ENCODE peak calls at places on chromosomes 7 and 10, in eight cellular contexts. One of them, this sample, is unnamed.
A peak's percentile ranks its signal among the peaks of the same experiment; 100 is the strongest.

GRCh38 chr7:94003446-94004023 is 620 bp downstream of the BET1 start:
- DNase-seq in HCT116: no peak
- DNase-seq in K562: no peak
- DNase-seq in endothelial cell of umbilical vein: no peak
- DNase-seq in GM23338: peak; percentile 21
- DNase-seq in HepG2: peak; percentile 45
- DNase-seq in H1: no peak
- DNase-seq in GM12878: no peak
- DNase-seq in this sample: no peak

GRCh38 chr10:124518366-124518765 is 56.7 kb downstream of the LHPP start:
- DNase-seq in H1: no peak
- DNase-seq in GM12878: no peak
- DNase-seq in GM23338: no peak
- DNase-seq in endothelial cell of umbilical vein: no peak
- DNase-seq in HCT116: no peak
- DNase-seq in HepG2: no peak
- DNase-seq in K562: no peak
- DNase-seq in this sample: no peak

GRCh38 chr10:24882047-24882698 is 70.2 kb downstream of the PRTFDC1 start:
- DNase-seq in HepG2: no peak
- DNase-seq in GM12878: peak; percentile 53
- DNase-seq in H1: no peak
- DNase-seq in K562: no peak
- DNase-seq in GM23338: no peak
- DNase-seq in endothelial cell of umbilical vein: peak; percentile 41
- DNase-seq in HCT116: no peak
- DNase-seq in this sample: peak; percentile 37

GRCh38 chr7:37247881-37248280 is 200.8 kb downstream of the ELMO1 start:
- DNase-seq in HepG2: no peak
- DNase-seq in GM12878: no peak
- DNase-seq in HCT116: no peak
- DNase-seq in endothelial cell of umbilical vein: peak; percentile 40
- DNase-seq in GM23338: peak; percentile 82
- DNase-seq in K562: no peak
- DNase-seq in H1: no peak
- DNase-seq in this sample: no peak

GRCh38 chr10:48684463-48684791 is 246 bp upstream of the WDFY4 start:
- DNase-seq in GM23338: no peak
- DNase-seq in H1: no peak
- DNase-seq in HCT116: no peak
- DNase-seq in HepG2: no peak
- DNase-seq in endothelial cell of umbilical vein: no peak
- DNase-seq in GM12878: no peak
- DNase-seq in K562: no peak
- DNase-seq in this sample: no peak

GRCh38 chr7:128701062-128701785 is 29.1 kb downstream of the GARIN1A start:
- DNase-seq in GM23338: peak; percentile 22
- DNase-seq in H1: no peak
- DNase-seq in HepG2: no peak
- DNase-seq in HCT116: peak; percentile 62
- DNase-seq in GM12878: no peak
- DNase-seq in K562: no peak
- DNase-seq in endothelial cell of umbilical vein: no peak
- DNase-seq in this sample: no peak

GRCh38 chr7:91264924-91265681 is 870 bp downstream of the FZD1 start:
- DNase-seq in HepG2: no peak
- DNase-seq in endothelial cell of umbilical vein: peak; percentile 72
- DNase-seq in GM12878: no peak
- DNase-seq in GM23338: peak; percentile 56
- DNase-seq in H1: no peak
- DNase-seq in HCT116: no peak
- DNase-seq in K562: peak; percentile 18
- DNase-seq in this sample: no peak

GRCh38 chr7:129607471-129608120 is 3.9 kb upstream of the NRF1 start:
- DNase-seq in H1: no peak
- DNase-seq in HCT116: no peak
- DNase-seq in endothelial cell of umbilical vein: peak; percentile 14
- DNase-seq in GM12878: no peak
- DNase-seq in K562: peak; percentile 78
- DNase-seq in GM23338: peak; percentile 82
- DNase-seq in HepG2: no peak
- DNase-seq in this sample: no peak

GRCh38 chr10:77409697-77410471 is 227.7 kb downstream of the KCNMA1 start:
- DNase-seq in endothelial cell of umbilical vein: no peak
- DNase-seq in HCT116: no peak
- DNase-seq in GM12878: no peak
- DNase-seq in H1: no peak
- DNase-seq in GM23338: no peak
- DNase-seq in K562: no peak
- DNase-seq in HepG2: no peak
- DNase-seq in this sample: no peak

GRCh38 chr7:112930787-112931186 is 140.6 kb upstream of the TMEM168 start:
- DNase-seq in HepG2: peak; percentile 60
- DNase-seq in H1: no peak
- DNase-seq in K562: no peak
- DNase-seq in HCT116: no peak
- DNase-seq in GM12878: no peak
- DNase-seq in GM23338: no peak
- DNase-seq in endothelial cell of umbilical vein: no peak
- DNase-seq in this sample: no peak

GRCh38 chr7:69395072-69395714 is 203.1 kb upstream of the AUTS2 start:
- DNase-seq in K562: no peak
- DNase-seq in HepG2: no peak
- DNase-seq in HCT116: no peak
- DNase-seq in GM23338: no peak
- DNase-seq in H1: no peak
- DNase-seq in endothelial cell of umbilical vein: no peak
- DNase-seq in GM12878: no peak
- DNase-seq in this sample: peak; percentile 83

GRCh38 chr10:82826132-82826531 is 951.1 kb downstream of the NRG3 start:
- DNase-seq in GM23338: no peak
- DNase-seq in HCT116: no peak
- DNase-seq in HepG2: no peak
- DNase-seq in GM12878: no peak
- DNase-seq in K562: no peak
- DNase-seq in H1: no peak
- DNase-seq in endothelial cell of umbilical vein: no peak
- DNase-seq in this sample: no peak

GRCh38 chr7:101432316-101432715 is 69.6 kb downstream of the COL26A1 start:
- DNase-seq in GM12878: no peak
- DNase-seq in HepG2: no peak
- DNase-seq in K562: no peak
- DNase-seq in endothelial cell of umbilical vein: no peak
- DNase-seq in GM23338: no peak
- DNase-seq in H1: no peak
- DNase-seq in HCT116: no peak
- DNase-seq in this sample: no peak

GRCh38 chr10:1109795-1110673 is 53.8 kb downstream of the WDR37 start:
- DNase-seq in GM23338: peak; percentile 92
- DNase-seq in HepG2: peak; percentile 73
- DNase-seq in GM12878: peak; percentile 53
- DNase-seq in K562: peak; percentile 73
- DNase-seq in H1: peak; percentile 69
- DNase-seq in endothelial cell of umbilical vein: peak; percentile 69
- DNase-seq in HCT116: peak; percentile 58
- DNase-seq in this sample: peak; percentile 42
- TF ChIP-seq POLR2AphosphoS5 in GM23338: no peak
- TF ChIP-seq POLR2AphosphoS5 in HepG2: no peak
- TF ChIP-seq POLR2AphosphoS5 in GM12878: no peak
- TF ChIP-seq POLR2AphosphoS5 in K562: no peak
- TF ChIP-seq POLR2AphosphoS5 in H1: no peak
- TF ChIP-seq POLR2AphosphoS5 in endothelial cell of umbilical vein: no peak
- TF ChIP-seq POLR2AphosphoS5 in HCT116: no peak
- TF ChIP-seq POLR2AphosphoS5 in this sample: no peak

GRCh38 chr7:151167197-151167911 is at the start of gene GBX1:
- DNase-seq in endothelial cell of umbilical vein: no peak
- DNase-seq in GM12878: no peak
- DNase-seq in HepG2: no peak
- DNase-seq in K562: peak; percentile 29
- DNase-seq in GM23338: peak; percentile 66
- DNase-seq in H1: no peak
- DNase-seq in HCT116: no peak
- DNase-seq in this sample: no peak
- TF ChIP-seq EZH2 in endothelial cell of umbilical vein: peak; percentile 100
- TF ChIP-seq EZH2 in GM12878: no peak
- TF ChIP-seq EZH2 in HepG2: no peak
- TF ChIP-seq EZH2 in K562: no peak
- TF ChIP-seq EZH2 in GM23338: no peak
- TF ChIP-seq EZH2 in H1: peak; percentile 69
- TF ChIP-seq EZH2 in HCT116: no peak
- TF ChIP-seq EZH2 in this sample: peak; percentile 95

DNA sequence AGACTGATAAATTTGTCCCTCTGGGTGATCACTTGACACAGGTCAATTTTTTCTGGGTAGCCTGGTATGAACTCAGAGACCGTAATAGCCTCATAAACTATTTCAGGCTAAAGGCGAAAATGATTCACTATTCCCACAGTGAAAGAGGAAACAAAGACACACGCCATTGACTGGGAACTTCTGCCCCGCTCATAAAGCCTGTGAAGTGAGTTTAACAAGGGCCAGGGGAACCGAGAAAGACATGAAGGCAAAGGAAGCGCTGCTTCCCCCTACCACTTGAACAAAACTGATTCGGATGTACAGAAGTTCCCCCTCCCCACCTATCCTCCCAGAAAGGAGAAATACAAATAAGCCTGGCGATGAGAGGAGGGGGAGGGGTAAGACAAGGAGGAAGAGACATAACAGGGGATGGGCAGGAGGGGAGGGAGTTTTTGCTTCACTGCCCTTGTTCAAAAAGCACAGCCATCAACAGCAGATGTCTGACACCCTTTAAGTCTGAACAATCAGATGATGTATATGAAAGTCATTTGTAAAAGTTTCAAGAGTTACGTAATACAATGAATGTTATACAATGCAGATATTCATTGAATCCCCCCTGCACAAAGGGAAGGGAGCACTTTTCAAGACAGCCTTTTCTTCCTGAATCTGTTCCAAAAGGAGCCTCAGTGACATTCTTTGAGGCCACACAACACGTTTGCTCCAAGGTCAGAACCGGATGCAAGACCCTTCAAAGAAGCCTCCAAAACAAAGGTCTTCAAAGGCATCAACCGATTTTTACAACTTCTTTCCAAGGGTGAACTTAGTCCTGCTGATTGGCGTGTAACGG is 734 bp downstream of the ABCB4 start:
- DNase-seq in K562: no peak
- DNase-seq in HepG2: no peak
- DNase-seq in endothelial cell of umbilical vein: peak; percentile 46
- DNase-seq in GM23338: peak; percentile 26
- DNase-seq in H1: no peak
- DNase-seq in HCT116: no peak
- DNase-seq in GM12878: peak; percentile 96
- DNase-seq in this sample: no peak
- TF ChIP-seq POLR2AphosphoS5 in K562: no peak
- TF ChIP-seq POLR2AphosphoS5 in HepG2: no peak
- TF ChIP-seq POLR2AphosphoS5 in endothelial cell of umbilical vein: no peak
- TF ChIP-seq POLR2AphosphoS5 in GM23338: no peak
- TF ChIP-seq POLR2AphosphoS5 in H1: no peak
- TF ChIP-seq POLR2AphosphoS5 in HCT116: no peak
- TF ChIP-seq POLR2AphosphoS5 in GM12878: peak; percentile 82
- TF ChIP-seq POLR2AphosphoS5 in this sample: no peak

GRCh38 chr7:122686360-122686878 is 12.5 kb downstream of the RNF133 start:
- DNase-seq in HepG2: no peak
- DNase-seq in GM12878: no peak
- DNase-seq in HCT116: no peak
- DNase-seq in H1: no peak
- DNase-seq in GM23338: peak; percentile 78
- DNase-seq in K562: no peak
- DNase-seq in endothelial cell of umbilical vein: no peak
- DNase-seq in this sample: no peak
- TF ChIP-seq EZH2 in HepG2: no peak
- TF ChIP-seq EZH2 in GM12878: no peak
- TF ChIP-seq EZH2 in HCT116: no peak
- TF ChIP-seq EZH2 in H1: no peak
- TF ChIP-seq EZH2 in GM23338: no peak
- TF ChIP-seq EZH2 in K562: no peak
- TF ChIP-seq EZH2 in endothelial cell of umbilical vein: no peak
- TF ChIP-seq EZH2 in this sample: no peak

GRCh38 chr7:73451780-73452398 is 18.3 kb downstream of the FZD9 start:
- DNase-seq in HepG2: peak; percentile 57
- DNase-seq in GM12878: peak; percentile 9
- DNase-seq in K562: peak; percentile 74
- DNase-seq in H1: no peak
- DNase-seq in GM23338: peak; percentile 72
- DNase-seq in endothelial cell of umbilical vein: peak; percentile 68
- DNase-seq in HCT116: peak; percentile 39
- DNase-seq in this sample: peak; percentile 42
- TF ChIP-seq POLR2AphosphoS5 in HepG2: no peak
- TF ChIP-seq POLR2AphosphoS5 in GM12878: no peak
- TF ChIP-seq POLR2AphosphoS5 in K562: peak; percentile 42
- TF ChIP-seq POLR2AphosphoS5 in H1: no peak
- TF ChIP-seq POLR2AphosphoS5 in GM23338: no peak
- TF ChIP-seq POLR2AphosphoS5 in endothelial cell of umbilical vein: no peak
- TF ChIP-seq POLR2AphosphoS5 in HCT116: no peak
- TF ChIP-seq POLR2AphosphoS5 in this sample: no peak

DNA sequence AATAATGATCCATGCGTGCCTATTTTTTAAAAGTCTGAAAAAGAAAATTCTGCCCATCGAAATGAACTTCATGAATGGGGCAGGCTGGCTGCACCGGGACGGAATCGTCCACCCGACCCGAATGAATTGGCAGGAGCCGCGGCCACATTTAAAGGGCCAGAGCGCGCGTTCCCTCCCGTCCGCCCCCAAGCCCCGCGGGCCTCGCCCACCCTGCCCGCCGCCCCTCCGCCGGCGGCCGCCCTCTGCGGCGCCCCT is 318 bp upstream of the GATA3 start:
- DNase-seq in GM23338: no peak
- DNase-seq in GM12878: no peak
- DNase-seq in H1: no peak
- DNase-seq in K562: no peak
- DNase-seq in HCT116: no peak
- DNase-seq in endothelial cell of umbilical vein: no peak
- DNase-seq in HepG2: no peak
- DNase-seq in this sample: no peak
- TF ChIP-seq EZH2 in GM23338: no peak
- TF ChIP-seq EZH2 in GM12878: no peak
- TF ChIP-seq EZH2 in H1: no peak
- TF ChIP-seq EZH2 in K562: no peak
- TF ChIP-seq EZH2 in HCT116: no peak
- TF ChIP-seq EZH2 in endothelial cell of umbilical vein: no peak
- TF ChIP-seq EZH2 in HepG2: no peak
- TF ChIP-seq EZH2 in this sample: no peak

DNA sequence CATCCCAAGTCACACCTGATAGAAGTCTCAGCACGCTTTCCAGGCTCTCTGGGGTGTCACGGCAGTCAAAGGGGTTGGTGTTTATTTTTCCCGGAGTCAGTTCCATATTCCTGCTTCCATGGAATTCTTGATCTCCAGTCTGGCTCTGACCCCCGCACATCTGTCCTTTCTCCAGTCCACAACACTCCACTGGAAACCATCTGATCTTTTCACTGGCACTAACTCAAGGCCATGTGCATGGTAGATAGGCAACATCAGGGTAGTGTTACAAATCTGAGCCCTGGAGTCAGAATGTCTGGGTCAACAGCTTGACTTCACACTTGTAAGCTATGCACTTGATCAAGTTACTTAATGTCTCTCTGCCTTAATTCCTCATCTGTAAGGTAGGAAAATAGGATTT is 176.2 kb downstream of the WDR11 start:
- DNase-seq in K562: no peak
- DNase-seq in endothelial cell of umbilical vein: no peak
- DNase-seq in HCT116: no peak
- DNase-seq in GM12878: no peak
- DNase-seq in HepG2: peak; percentile 26
- DNase-seq in H1: no peak
- DNase-seq in GM23338: no peak
- DNase-seq in this sample: no peak
- TF ChIP-seq POLR2AphosphoS5 in K562: no peak
- TF ChIP-seq POLR2AphosphoS5 in endothelial cell of umbilical vein: no peak
- TF ChIP-seq POLR2AphosphoS5 in HCT116: no peak
- TF ChIP-seq POLR2AphosphoS5 in GM12878: no peak
- TF ChIP-seq POLR2AphosphoS5 in HepG2: no peak
- TF ChIP-seq POLR2AphosphoS5 in H1: no peak
- TF ChIP-seq POLR2AphosphoS5 in GM23338: no peak
- TF ChIP-seq POLR2AphosphoS5 in this sample: no peak

GRCh38 chr7:1228535-1229333 is 3.9 kb upstream of the UNCX start:
- DNase-seq in GM23338: peak; percentile 0
- DNase-seq in HCT116: no peak
- DNase-seq in H1: no peak
- DNase-seq in GM12878: no peak
- DNase-seq in endothelial cell of umbilical vein: no peak
- DNase-seq in K562: no peak
- DNase-seq in HepG2: no peak
- DNase-seq in this sample: peak; percentile 66
- TF ChIP-seq EZH2 in GM23338: peak; percentile 25
- TF ChIP-seq EZH2 in HCT116: no peak
- TF ChIP-seq EZH2 in H1: no peak
- TF ChIP-seq EZH2 in GM12878: no peak
- TF ChIP-seq EZH2 in endothelial cell of umbilical vein: peak; percentile 17
- TF ChIP-seq EZH2 in K562: no peak
- TF ChIP-seq EZH2 in HepG2: peak; percentile 19
- TF ChIP-seq EZH2 in this sample: no peak